ENCODE peak calls at places on chromosomes 6 and 20, in six cellular contexts. One of them, this sample, is unnamed.
A peak's percentile ranks its signal among the peaks of the same experiment; 100 is the strongest.

GRCh38 chr20:40663991-40664880 is 24.8 kb downstream of the MAFB start:
- DNase-seq in GM12892: no peak
- DNase-seq in T-helper 1 cell: no peak
- DNase-seq in DMS153: no peak
- DNase-seq in GM03348: no peak
- DNase-seq in Ammon's horn: no peak
- DNase-seq in this sample: no peak

GRCh38 chr6:6315660-6316059 is 4.8 kb downstream of the F13A1 start:
- DNase-seq in GM12892: no peak
- DNase-seq in T-helper 1 cell: no peak
- DNase-seq in DMS153: no peak
- DNase-seq in GM03348: peak; percentile 52
- DNase-seq in Ammon's horn: peak; percentile 56
- DNase-seq in this sample: no peak

GRCh38 chr6:31878761-31879542 is at the start of gene SLC44A4:
- DNase-seq in GM12892: no peak
- DNase-seq in T-helper 1 cell: no peak
- DNase-seq in DMS153: no peak
- DNase-seq in GM03348: no peak
- DNase-seq in Ammon's horn: no peak
- DNase-seq in this sample: no peak

GRCh38 chr20:57612916-57613315 is 7.3 kb downstream of the ZBP1 start:
- DNase-seq in GM12892: no peak
- DNase-seq in T-helper 1 cell: no peak
- DNase-seq in DMS153: no peak
- DNase-seq in GM03348: no peak
- DNase-seq in Ammon's horn: no peak
- DNase-seq in this sample: no peak

GRCh38 chr6:7433211-7433610 is 43.6 kb downstream of the RIOK1 start:
- DNase-seq in GM12892: no peak
- DNase-seq in T-helper 1 cell: no peak
- DNase-seq in DMS153: no peak
- DNase-seq in GM03348: no peak
- DNase-seq in Ammon's horn: no peak
- DNase-seq in this sample: no peak

GRCh38 chr6:112986270-112986669 is 639.1 kb downstream of the RFPL4B start:
- DNase-seq in GM12892: no peak
- DNase-seq in T-helper 1 cell: no peak
- DNase-seq in DMS153: no peak
- DNase-seq in GM03348: no peak
- DNase-seq in Ammon's horn: no peak
- DNase-seq in this sample: no peak

GRCh38 chr6:34601706-34602105 is 45.6 kb upstream of the SPDEF start:
- DNase-seq in GM12892: no peak
- DNase-seq in T-helper 1 cell: no peak
- DNase-seq in DMS153: peak; percentile 61
- DNase-seq in GM03348: no peak
- DNase-seq in Ammon's horn: peak; percentile 79
- DNase-seq in this sample: no peak

GRCh38 chr6:116115781-116116180 is 10.2 kb downstream of the COL10A1 start:
- DNase-seq in GM12892: no peak
- DNase-seq in T-helper 1 cell: no peak
- DNase-seq in DMS153: no peak
- DNase-seq in GM03348: peak; percentile 38
- DNase-seq in Ammon's horn: no peak
- DNase-seq in this sample: no peak

GRCh38 chr20:50715694-50716093 is 15.7 kb upstream of the PARD6B start:
- DNase-seq in GM12892: no peak
- DNase-seq in T-helper 1 cell: no peak
- DNase-seq in DMS153: no peak
- DNase-seq in GM03348: no peak
- DNase-seq in Ammon's horn: no peak
- DNase-seq in this sample: no peak

GRCh38 chr6:11328613-11329247 is 96.3 kb upstream of the NEDD9 start:
- DNase-seq in GM12892: no peak
- DNase-seq in T-helper 1 cell: no peak
- DNase-seq in DMS153: no peak
- DNase-seq in GM03348: peak; percentile 70
- DNase-seq in Ammon's horn: no peak
- DNase-seq in this sample: no peak

GRCh38 chr6:117156701-117157100 is 108.7 kb upstream of the VGLL2 start:
- DNase-seq in GM12892: no peak
- DNase-seq in T-helper 1 cell: no peak
- DNase-seq in DMS153: no peak
- DNase-seq in GM03348: no peak
- DNase-seq in Ammon's horn: no peak
- DNase-seq in this sample: no peak

GRCh38 chr6:107713214-107713962 is 110.7 kb downstream of the SCML4 start:
- DNase-seq in GM12892: no peak
- DNase-seq in T-helper 1 cell: no peak
- DNase-seq in DMS153: no peak
- DNase-seq in GM03348: peak; percentile 23
- DNase-seq in Ammon's horn: no peak
- DNase-seq in this sample: no peak

GRCh38 chr20:63682384-63683139 is 13.9 kb upstream of the TNFRSF6B start:
- DNase-seq in GM12892: no peak
- DNase-seq in T-helper 1 cell: no peak
- DNase-seq in DMS153: no peak
- DNase-seq in GM03348: peak; percentile 94
- DNase-seq in Ammon's horn: peak; percentile 23
- DNase-seq in this sample: peak; percentile 80

GRCh38 chr6:14452567-14453527 is 335.3 kb downstream of the CD83 start:
- DNase-seq in GM12892: no peak
- DNase-seq in T-helper 1 cell: no peak
- DNase-seq in DMS153: no peak
- DNase-seq in GM03348: no peak
- DNase-seq in Ammon's horn: no peak
- DNase-seq in this sample: no peak

This sample was measured in AG04449.